ENCODE peak calls at places on chromosome 17, in nine cellular contexts. A, X, T, C, V, K, F, O and M are unnamed samples.

GRCh38 chr17:35372846-35373531 is 432 bp downstream of the SLFN11 start:
- DNase-seq in A (peak; percentile 50), X (peak; percentile 35), T (no peak), C (no peak), V (peak; percentile 36), K (peak; percentile 29), F (peak; percentile 17), O (no peak), M (no peak)

GRCh38 chr17:81418710-81419332 is 23.6 kb downstream of the BAHCC1 start:
- DNase-seq in A (peak; percentile 45), X (no peak), T (no peak), C (peak; percentile 40), V (no peak), K (no peak), F (peak; percentile 30), O (no peak), M (no peak)

GRCh38 chr17:19482571-19482970 is 51.1 kb upstream of the SLC47A1 start:
- DNase-seq in A (no peak), X (no peak), T (no peak), C (peak; percentile 53), V (no peak), K (no peak), F (peak; percentile 83), O (no peak), M (no peak)

GRCh38 chr17:21213491-21214014 is 408 bp downstream of the TMEM11 start:
- DNase-seq in A (no peak), X (no peak), T (peak; percentile 79), C (peak; percentile 40), V (peak; percentile 70), K (no peak), F (no peak), O (no peak), M (peak; percentile 89)

GRCh38 chr17:63579633-63580032 is 21.1 kb upstream of the TACO1 start:
- DNase-seq in A (no peak), X (no peak), T (no peak), C (no peak), V (no peak), K (no peak), F (no peak), O (peak; percentile 66), M (no peak)

GRCh38 chr17:9402590-9403199 is 172.9 kb downstream of the STX8 start:
- DNase-seq in A (no peak), X (no peak), T (peak; percentile 74), C (peak; percentile 44), V (no peak), K (peak; percentile 49), F (peak; percentile 39), O (no peak), M (no peak)

GRCh38 chr17:81342700-81343070 is 47.6 kb upstream of the SLC38A10 start:
- DNase-seq in A (no peak), X (no peak), T (no peak), C (peak; percentile 49), V (no peak), K (no peak), F (no peak), O (no peak), M (no peak)

GRCh38 chr17:9057310-9057709 is 36.0 kb downstream of the NTN1 start:
- DNase-seq in A (no peak), X (no peak), T (no peak), C (no peak), V (no peak), K (no peak), F (no peak), O (no peak), M (no peak)

GRCh38 chr17:77449908-77450741 is 309.4 kb downstream of the SEC14L1 start:
- DNase-seq in A (no peak), X (no peak), T (peak; percentile 87), C (peak; percentile 78), V (peak; percentile 85), K (no peak), F (peak; percentile 90), O (no peak), M (no peak)

GRCh38 chr17:1882836-1883235 is 53.0 kb downstream of the RPA1 start:
- DNase-seq in A (no peak), X (no peak), T (peak; percentile 77), C (peak; percentile 53), V (no peak), K (peak; percentile 50), F (peak; percentile 60), O (no peak), M (no peak)

GRCh38 chr17:63441654-63442053 is 4.5 kb downstream of the CYB561 start:
- DNase-seq in A (no peak), X (no peak), T (no peak), C (no peak), V (no peak), K (no peak), F (no peak), O (no peak), M (no peak)

GRCh38 chr17:63445571-63446217 is 412 bp downstream of the CYB561 start:
- DNase-seq in A (peak; percentile 82), X (peak; percentile 15), T (peak; percentile 72), C (no peak), V (no peak), K (peak; percentile 78), F (peak; percentile 62), O (no peak), M (peak; percentile 85)

GRCh38 chr17:49434821-49435581 is 20.3 kb upstream of the PHB1 start:
- DNase-seq in A (peak; percentile 0), X (peak; percentile 61), T (peak; percentile 86), C (peak; percentile 60), V (peak; percentile 50), K (peak; percentile 83), F (peak; percentile 62), O (peak; percentile 4), M (no peak)

GRCh38 chr17:79272666-79273219 is 198.1 kb downstream of the ENGASE start:
- DNase-seq in A (no peak), X (no peak), T (no peak), C (no peak), V (no peak), K (no peak), F (no peak), O (no peak), M (no peak)

GRCh38 chr17:57669671-57670529 is 75.2 kb downstream of the CCDC182 start:
- DNase-seq in A (no peak), X (no peak), T (no peak), C (no peak), V (no peak), K (peak; percentile 8), F (no peak), O (no peak), M (no peak)

GRCh38 chr17:83151442-83152220 is 72.2 kb downstream of the METRNL start:
- DNase-seq in A (no peak), X (no peak), T (no peak), C (peak; percentile 11), V (no peak), K (no peak), F (peak; percentile 80), O (no peak), M (peak; percentile 74)

GRCh38 chr17:29867643-29868181 is 62.3 kb downstream of the SSH2 start:
- DNase-seq in A (no peak), X (no peak), T (peak; percentile 58), C (no peak), V (no peak), K (no peak), F (no peak), O (no peak), M (no peak)

GRCh38 chr17:52157603-52158449 is 688 bp downstream of the CA10 start:
- DNase-seq in A (no peak), X (no peak), T (no peak), C (no peak), V (no peak), K (peak; percentile 22), F (no peak), O (no peak), M (no peak)

GRCh38 chr17:31499771-31500554 is 108.5 kb downstream of the RAB11FIP4 start:
- DNase-seq in A (no peak), X (no peak), T (no peak), C (peak; percentile 40), V (no peak), K (no peak), F (peak; percentile 30), O (no peak), M (no peak)

GRCh38 chr17:66177048-66177447 is 14.9 kb downstream of the CEP112 start:
- DNase-seq in A (peak; percentile 91), X (no peak), T (no peak), C (no peak), V (no peak), K (no peak), F (no peak), O (no peak), M (no peak)

GRCh38 chr17:57315061-57315851 is 58.9 kb downstream of the MSI2 start:
- DNase-seq in A (no peak), X (no peak), T (no peak), C (no peak), V (no peak), K (no peak), F (no peak), O (no peak), M (no peak)

GRCh38 chr17:27354491-27355081 is 60.7 kb downstream of the WSB1 start:
- DNase-seq in A (no peak), X (peak; percentile 48), T (peak; percentile 62), C (no peak), V (no peak), K (no peak), F (no peak), O (no peak), M (no peak)

GRCh38 chr17:64778367-64779290 is 116.5 kb upstream of the SMURF2 start:
- DNase-seq in A (peak; percentile 67), X (no peak), T (no peak), C (no peak), V (peak; percentile 37), K (peak; percentile 58), F (no peak), O (no peak), M (no peak)

GRCh38 chr17:82752371-82753200 is 721 bp downstream of the TBCD start:
- DNase-seq in A (no peak), X (peak; percentile 20), T (peak; percentile 64), C (peak; percentile 17), V (no peak), K (peak; percentile 60), F (peak; percentile 45), O (no peak), M (no peak)

GRCh38 chr17:17782425-17783120 is 54.2 kb downstream of the SREBF1 start:
- DNase-seq in A (peak; percentile 55), X (no peak), T (peak; percentile 93), C (no peak), V (no peak), K (peak; percentile 65), F (no peak), O (no peak), M (no peak)

GRCh38 chr17:17398928-17399926 is 77.6 kb upstream of the MED9 start:
- DNase-seq in A (no peak), X (no peak), T (no peak), C (peak; percentile 38), V (no peak), K (no peak), F (peak; percentile 3), O (no peak), M (no peak)

GRCh38 chr17:63780507-63780906 is 6.5 kb downstream of the DDX42 start:
- DNase-seq in A (no peak), X (no peak), T (no peak), C (no peak), V (no peak), K (no peak), F (peak; percentile 25), O (no peak), M (no peak)

GRCh38 chr17:76477576-76477975 is 10.2 kb downstream of the AANAT start:
- DNase-seq in A (no peak), X (no peak), T (no peak), C (no peak), V (no peak), K (no peak), F (no peak), O (no peak), M (peak; percentile 66)

GRCh38 chr17:1957037-1957436 is 68.1 kb downstream of the RTN4RL1 start:
- DNase-seq in A (no peak), X (no peak), T (no peak), C (no peak), V (no peak), K (no peak), F (peak; percentile 40), O (no peak), M (no peak)

GRCh38 chr17:76473541-76473985 is 6.2 kb downstream of the AANAT start:
- DNase-seq in A (no peak), X (no peak), T (no peak), C (no peak), V (no peak), K (no peak), F (peak; percentile 22), O (no peak), M (peak; percentile 77)

GRCh38 chr17:20010886-20011402 is 1.8 kb downstream of the SPECC1 start:
- DNase-seq in A (no peak), X (no peak), T (no peak), C (no peak), V (no peak), K (no peak), F (no peak), O (no peak), M (no peak)